ENCODE peak calls at places on chromosomes 5 and 9, in nine cellular contexts. D is mesenchymal stem cell, L is right lobe of liver, U is breast epithelium, J is uterus, S is neural progenitor cell, O is IMR-90, F is heart right ventricle, Y is GM23248. W is an unnamed sample. For H3K9me3, the result is how much of the 10 kb centered on the place peaks cover.

GRCh38 chr5:141640051-141640415 is 3.2 kb downstream of the RELL2 start:
- DNase-seq in D (no peak), L (no peak), U (no peak), J (no peak), S (no peak), O (no peak), F (no peak), Y (no peak), W (no peak)

GRCh38 chr9:134689320-134690181 is 47.9 kb downstream of the COL5A1 start:
- DNase-seq in D (peak), L (peak), U (peak), J (peak), S (peak), O (peak), F (peak), Y (peak), W (peak)

GRCh38 chr5:138470322-138471285 is 5.3 kb downstream of the EGR1 start:
- DNase-seq in D (no peak), L (no peak), U (no peak), J (no peak), S (peak), O (no peak), F (no peak), Y (peak), W (no peak)

GRCh38 chr9:91186311-91187101 is 175.2 kb downstream of the AUH start:
- DNase-seq in D (no peak), L (no peak), U (no peak), J (no peak), S (no peak), O (peak), F (no peak), Y (peak), W (no peak)

GRCh38 chr5:176368726-176369125 is 3.4 kb downstream of the ARL10 start:
- DNase-seq in D (no peak), L (no peak), U (no peak), J (no peak), S (no peak), O (no peak), F (no peak), Y (no peak), W (no peak)

GRCh38 chr9:98450486-98450885 is 195.0 kb upstream of the TBC1D2 start:
- DNase-seq in D (no peak), L (no peak), U (no peak), J (no peak), S (no peak), O (peak), F (no peak), Y (peak), W (no peak)

GRCh38 chr9:129554649-129555048 is 66.3 kb downstream of the C9orf50 start:
- DNase-seq in D (no peak), L (no peak), U (no peak), J (no peak), S (peak), O (no peak), F (no peak), Y (no peak), W (peak)

GRCh38 chr5:176948458-176948857 is 49.3 kb upstream of the HK3 start:
- DNase-seq in D (peak), L (no peak), U (no peak), J (no peak), S (no peak), O (no peak), F (no peak), Y (peak), W (no peak)

GRCh38 chr5:3380689-3381088 is 214.9 kb upstream of the IRX1 start:
- DNase-seq in D (no peak), L (no peak), U (no peak), J (no peak), S (no peak), O (no peak), F (no peak), Y (no peak), W (no peak)

GRCh38 chr5:3375586-3376311 is 219.9 kb upstream of the IRX1 start:
- DNase-seq in D (no peak), L (no peak), U (no peak), J (no peak), S (no peak), O (no peak), F (no peak), Y (no peak), W (no peak)

GRCh38 chr5:3377176-3377575 is 218.5 kb upstream of the IRX1 start:
- DNase-seq in D (no peak), L (no peak), U (no peak), J (no peak), S (no peak), O (no peak), F (no peak), Y (no peak), W (no peak)

GRCh38 chr5:3376611-3377010 is 219.0 kb upstream of the IRX1 start:
- DNase-seq in D (no peak), L (no peak), U (no peak), J (no peak), S (no peak), O (no peak), F (no peak), Y (no peak), W (no peak)

GRCh38 chr5:3377831-3378230 is 217.8 kb upstream of the IRX1 start:
- DNase-seq in D (no peak), L (no peak), U (no peak), J (no peak), S (no peak), O (no peak), F (no peak), Y (no peak), W (no peak)
- H3K9me3 ChIP-seq in D (under half), L (under half), U (under half), J (under half), S (under half), O (under half), F (under half), Y (under half), W (under half)

GRCh38 chr9:35517552-35518211 is 27.8 kb downstream of the RUSC2 start:
- DNase-seq in D (no peak), L (no peak), U (no peak), J (no peak), S (no peak), O (no peak), F (no peak), Y (no peak), W (no peak)

GRCh38 chr9:35518212-35518917 is 28.5 kb downstream of the RUSC2 start:
- DNase-seq in D (peak), L (peak), U (peak), J (no peak), S (peak), O (peak), F (no peak), Y (peak), W (no peak)

GRCh38 chr9:35517136-35517535 is 27.2 kb downstream of the RUSC2 start:
- DNase-seq in D (no peak), L (no peak), U (no peak), J (no peak), S (peak), O (peak), F (no peak), Y (peak), W (no peak)

GRCh38 chr9:35516481-35516880 is 26.6 kb downstream of the RUSC2 start:
- DNase-seq in D (peak), L (no peak), U (no peak), J (no peak), S (peak), O (peak), F (no peak), Y (peak), W (no peak)

GRCh38 chr9:35515766-35516165 is 25.9 kb downstream of the RUSC2 start:
- DNase-seq in D (peak), L (no peak), U (no peak), J (no peak), S (no peak), O (no peak), F (no peak), Y (peak), W (no peak)
- H3K27ac ChIP-seq in D (peak), L (no peak), U (peak), J (no peak), S (no peak), O (peak), F (peak), Y (peak), W (no peak)

GRCh38 chr5:151771259-151772028 is at the start of gene G3BP1:
- DNase-seq in D (peak), L (peak), U (peak), J (peak), S (peak), O (peak), F (peak), Y (peak), W (peak)

GRCh38 chr5:151775025-151775606 is 3.4 kb downstream of the G3BP1 start:
- DNase-seq in D (no peak), L (no peak), U (no peak), J (no peak), S (no peak), O (no peak), F (no peak), Y (no peak), W (no peak)

GRCh38 chr5:151772868-151773561 is 1.3 kb downstream of the G3BP1 start:
- DNase-seq in D (peak), L (no peak), U (no peak), J (no peak), S (no peak), O (peak), F (no peak), Y (peak), W (no peak)

GRCh38 chr5:151772029-151772867 is 494 bp downstream of the G3BP1 start:
- DNase-seq in D (peak), L (peak), U (no peak), J (peak), S (peak), O (no peak), F (peak), Y (peak), W (no peak)

DNA sequence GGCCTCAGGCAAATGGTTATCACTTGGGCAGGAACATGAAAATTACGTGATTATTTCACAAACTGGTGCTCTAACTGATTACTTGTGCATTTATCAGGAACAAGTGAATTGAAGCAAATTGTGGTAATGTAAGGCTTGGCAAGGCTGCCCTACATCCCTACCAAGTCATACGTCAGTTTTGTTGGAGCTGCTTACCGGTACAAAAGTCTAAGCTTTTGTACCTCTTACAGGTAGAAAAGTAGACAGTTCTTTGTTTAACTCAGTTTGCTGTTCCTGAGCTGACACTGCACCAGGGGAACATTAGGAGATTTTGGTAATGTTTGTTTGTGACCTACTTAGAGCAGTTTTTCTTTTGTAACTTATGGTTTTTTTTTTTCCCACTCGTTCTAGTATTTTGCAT is 2.2 kb downstream of the G3BP1 start:
- DNase-seq in D (no peak), L (no peak), U (no peak), J (no peak), S (no peak), O (no peak), F (no peak), Y (peak), W (no peak)
- H3K4me3 ChIP-seq in D (no peak), L (peak), U (peak), J (peak), S (peak), O (peak), F (peak), Y (peak), W (peak)

GRCh38 chr5:180850434-180851078 is 10.5 kb downstream of the ZFP62 start:
- DNase-seq in D (no peak), L (no peak), U (no peak), J (no peak), S (no peak), O (no peak), F (no peak), Y (no peak), W (no peak)

GRCh38 chr5:180848878-180849277 is 12.2 kb downstream of the ZFP62 start:
- DNase-seq in D (no peak), L (no peak), U (no peak), J (no peak), S (no peak), O (no peak), F (no peak), Y (no peak), W (no peak)

GRCh38 chr5:180849827-180850226 is 11.2 kb downstream of the ZFP62 start:
- DNase-seq in D (no peak), L (no peak), U (no peak), J (no peak), S (no peak), O (no peak), F (no peak), Y (no peak), W (no peak)

GRCh38 chr5:180847053-180847452 is 14.0 kb downstream of the ZFP62 start:
- DNase-seq in D (no peak), L (no peak), U (no peak), J (no peak), S (no peak), O (no peak), F (no peak), Y (no peak), W (no peak)

DNA sequence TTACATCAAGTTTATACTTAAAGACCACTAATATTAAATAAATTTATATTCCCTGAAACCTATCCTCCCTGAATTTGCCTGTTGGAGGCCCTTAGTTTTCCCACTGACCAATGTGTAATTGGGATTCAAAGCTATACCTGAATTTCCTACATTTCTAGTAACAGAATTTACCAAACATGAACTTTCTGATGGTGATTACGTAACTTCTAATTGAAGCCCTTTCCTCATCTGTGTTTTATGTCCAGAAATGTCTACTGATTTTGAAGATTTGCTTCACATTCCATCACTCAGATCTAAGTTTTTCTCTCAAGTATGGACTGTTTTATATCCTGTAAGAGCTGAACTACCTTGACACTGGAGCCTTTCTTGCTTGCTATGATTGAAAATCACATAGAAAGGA is 12.8 kb downstream of the ZFP62 start:
- DNase-seq in D (no peak), L (no peak), U (no peak), J (no peak), S (no peak), O (no peak), F (no peak), Y (no peak), W (no peak)
- H3K9me3 ChIP-seq in D (under half), L (under half), U (under half), J (under half), S (half or more), O (half or more), F (under half), Y (under half), W (under half)

GRCh38 chr9:14308751-14309140 is 5.2 kb downstream of the NFIB start:
- DNase-seq in D (no peak), L (no peak), U (no peak), J (no peak), S (no peak), O (no peak), F (no peak), Y (no peak), W (no peak)
- H3K27ac ChIP-seq in D (no peak), L (no peak), U (peak), J (no peak), S (no peak), O (no peak), F (peak), Y (no peak), W (no peak)

GRCh38 chr5:143153332-143154119 is 250.0 kb downstream of the NR3C1 start:
- DNase-seq in D (peak), L (no peak), U (no peak), J (peak), S (no peak), O (peak), F (peak), Y (peak), W (no peak)
- H3K4me3 ChIP-seq in D (no peak), L (no peak), U (no peak), J (no peak), S (no peak), O (no peak), F (no peak), Y (peak), W (no peak)